ENCODE peak calls at places on chromosomes 4 and X, in ten cellular contexts. S is OCI-LY7, R is DND-41, P is HepG2, M is upper lobe of right lung, Q is HCT116, U is mammary epithelial cell, B is breast epithelium, E is bronchial epithelial cell, G is MM.1S. D is an unnamed sample.

GRCh38 chrX:24242649-24243556 is 71.0 kb downstream of the SUPT20HL2 start:
- DNase-seq in P (peak; percentile 9), Q (no peak), M (no peak), E (no peak), R (no peak), U (no peak), B (peak; percentile 37), S (peak; percentile 74), G (peak; percentile 80), D (peak; percentile 48)

GRCh38 chr4:188658958-188659522 is 519.8 kb downstream of the TRIML1 start:
- DNase-seq in R (no peak), B (no peak), U (no peak), G (no peak), S (no peak), Q (no peak), P (no peak), E (no peak), M (no peak), D (no peak)

GRCh38 chr4:23922535-23923115 is 32.8 kb upstream of the PPARGC1A start:
- DNase-seq in B (no peak), S (no peak), M (no peak), G (no peak), E (no peak), Q (no peak), U (no peak), R (no peak), P (no peak), D (no peak)

GRCh38 chr4:5932021-5932553 is 39.2 kb upstream of the CRMP1 start:
- DNase-seq in U (no peak), P (no peak), M (no peak), E (no peak), Q (no peak), G (no peak), S (no peak), R (no peak), B (no peak), D (no peak)

GRCh38 chr4:26583538-26583864 is 383 bp upstream of the TBC1D19 start:
- DNase-seq in S (no peak), R (no peak), U (no peak), G (no peak), P (no peak), M (no peak), Q (no peak), E (peak; percentile 63), B (no peak), D (no peak)

GRCh38 chr4:8709729-8710360 is 117.3 kb downstream of the CPZ start:
- DNase-seq in S (no peak), R (no peak), U (no peak), B (no peak), P (no peak), Q (no peak), M (peak; percentile 27), G (no peak), E (no peak), D (no peak)

GRCh38 chr4:139188648-139189416 is 11.8 kb upstream of the ELF2 start:
- DNase-seq in P (no peak), B (no peak), G (no peak), U (no peak), E (no peak), M (no peak), Q (no peak), S (no peak), R (no peak), D (no peak)

GRCh38 chr4:27921236-27921635 is 1060.6 kb downstream of the STIM2 start:
- DNase-seq in R (no peak), S (no peak), M (no peak), P (no peak), E (peak; percentile 7), Q (no peak), B (no peak), G (no peak), U (peak; percentile 3), D (no peak)

GRCh38 chrX:23797371-23798128 is 14.6 kb downstream of the SAT1 start:
- DNase-seq in P (no peak), S (no peak), M (no peak), Q (no peak), R (no peak), U (peak; percentile 81), E (peak; percentile 78), G (no peak), B (peak; percentile 54), D (no peak)

GRCh38 chrX:125422986-125423385 is 103.3 kb downstream of the TEX13C start:
- DNase-seq in B (no peak), S (no peak), R (no peak), U (no peak), Q (no peak), E (no peak), M (no peak), G (no peak), P (no peak), D (no peak)

GRCh38 chr4:125283702-125284279 is 31.0 kb upstream of the FAT4 start:
- DNase-seq in P (peak; percentile 4), U (peak; percentile 12), R (no peak), E (peak; percentile 56), S (peak; percentile 25), Q (peak; percentile 18), M (no peak), B (no peak), G (peak; percentile 35), D (no peak)

GRCh38 chr4:11259837-11260236 is 168.9 kb downstream of the HS3ST1 start:
- DNase-seq in U (no peak), M (no peak), S (no peak), R (no peak), B (no peak), P (no peak), G (no peak), Q (no peak), E (no peak), D (no peak)

GRCh38 chrX:119062750-119063374 is 9.9 kb upstream of the CT47C1 start:
- DNase-seq in E (peak; percentile 32), G (no peak), Q (no peak), P (no peak), R (no peak), S (no peak), M (no peak), B (no peak), U (no peak), D (no peak)

GRCh38 chr4:175413561-175413960 is 398.5 kb downstream of the GPM6A start:
- DNase-seq in P (no peak), M (no peak), Q (no peak), B (no peak), E (no peak), S (no peak), U (no peak), R (peak; percentile 76), G (peak; percentile 17), D (no peak)

GRCh38 chr4:125838924-125839323 is 524.2 kb downstream of the FAT4 start:
- DNase-seq in U (no peak), Q (no peak), B (no peak), R (no peak), G (no peak), S (no peak), P (no peak), E (no peak), M (no peak), D (no peak)

GRCh38 chr4:25913056-25913850 is 767 bp upstream of the SMIM20 start:
- DNase-seq in M (peak; percentile 66), Q (no peak), P (no peak), G (peak; percentile 33), S (peak; percentile 64), E (peak; percentile 24), R (peak; percentile 5), B (no peak), U (no peak), D (no peak)

GRCh38 chr4:113080624-113081023 is 31.2 kb downstream of the ANK2 start:
- DNase-seq in E (no peak), G (no peak), B (no peak), U (no peak), Q (no peak), P (no peak), S (no peak), M (no peak), R (no peak), D (no peak)

GRCh38 chr4:152321408-152321807 is 214.5 kb downstream of the FBXW7 start:
- DNase-seq in E (no peak), S (no peak), M (no peak), Q (no peak), R (no peak), P (no peak), B (no peak), G (no peak), U (no peak), D (no peak)
- H3K36me3 ChIP-seq in E (peaks cover 8% of the 10 kb centered on the region), S (peaks cover 49% of the 10 kb centered on the region), M (peaks cover 54% of the 10 kb centered on the region), Q (no peaks in the 10 kb centered on the region), R (peaks cover 49% of the 10 kb centered on the region), P (peaks cover 8% of the 10 kb centered on the region), B (no peaks in the 10 kb centered on the region), G (no peaks in the 10 kb centered on the region), U (peaks cover 37% of the 10 kb centered on the region), D (peaks cover 5% of the 10 kb centered on the region)

GRCh38 chrX:123263246-123263757 is 79.2 kb downstream of the GRIA3 start:
- DNase-seq in U (no peak), B (no peak), P (no peak), R (no peak), G (no peak), E (no peak), Q (no peak), M (no peak), S (no peak), D (no peak)
- H3K4me3 ChIP-seq in U (no peak overlapping the region), B (no peak overlapping the region), P (no peak overlapping the region), R (no peak overlapping the region), G (no peak overlapping the region), E (no peak overlapping the region), Q (no peak overlapping the region), M (no peak overlapping the region), S (no peak overlapping the region), D (no peak overlapping the region)

GRCh38 chrX:115957862-115958490 is 212.6 kb upstream of the AGTR2 start:
- DNase-seq in M (no peak), E (no peak), Q (no peak), B (no peak), R (no peak), U (no peak), G (peak; percentile 30), S (no peak), P (peak; percentile 21), D (no peak)
- TF ChIP-seq CTCF in M (no peak), E (no peak), Q (no peak), B (no peak), R (no peak), U (peak; percentile 20), G (no peak), S (no peak), P (peak; percentile 83), D (peak; percentile 26)

DNA sequence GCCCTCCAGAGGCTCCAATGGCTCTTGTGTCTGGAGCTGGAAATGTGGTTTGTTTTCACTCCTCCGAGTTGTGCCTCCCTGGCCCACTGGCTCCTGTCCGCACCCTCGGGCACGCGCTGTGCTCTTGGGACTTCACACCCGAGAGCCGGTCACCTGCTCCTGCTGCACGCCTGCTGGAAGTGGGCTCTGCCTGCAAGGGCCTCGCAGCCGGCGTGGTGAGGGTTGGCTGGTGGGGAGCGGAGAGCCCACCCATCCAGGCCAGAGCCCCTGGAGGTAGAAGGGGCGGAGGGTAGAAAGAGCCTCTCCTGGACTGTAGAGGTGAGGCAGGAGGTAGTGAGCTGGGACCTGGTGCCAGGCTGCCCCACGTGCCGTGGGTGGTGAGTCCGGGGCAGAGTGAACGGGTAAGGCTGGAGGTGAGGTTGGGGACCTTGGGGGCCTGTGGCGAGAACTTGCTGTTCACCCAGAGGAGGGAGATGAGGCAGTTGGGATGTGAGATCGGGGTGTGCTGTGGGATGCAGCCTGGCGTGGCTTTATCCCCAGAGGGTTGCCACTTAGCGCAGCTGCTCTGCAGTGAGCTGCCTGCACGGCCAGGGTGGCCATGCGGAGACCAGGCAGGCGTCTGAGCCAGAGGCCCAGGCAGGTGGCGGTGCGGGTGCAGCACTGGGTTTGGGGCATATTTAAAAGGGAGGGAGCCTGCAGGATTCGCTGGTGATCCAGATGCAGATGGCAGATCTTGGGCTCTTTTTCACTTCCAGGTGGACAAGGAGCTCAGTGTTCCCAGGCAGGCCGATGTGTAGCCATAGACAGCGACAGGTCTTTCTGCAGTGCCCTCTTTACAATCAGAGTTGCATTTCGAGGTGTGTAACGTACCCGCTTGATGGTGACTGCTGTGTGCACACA is 48.8 kb downstream of the PCGF3 start:
- DNase-seq in P (no peak), B (no peak), M (no peak), S (no peak), E (no peak), G (no peak), U (no peak), Q (no peak), R (no peak), D (no peak)
- H3K36me3 ChIP-seq in P (peaks cover 52% of the 10 kb centered on the region), B (no peaks in the 10 kb centered on the region), M (peaks cover 31% of the 10 kb centered on the region), S (peaks cover 36% of the 10 kb centered on the region), E (peaks cover 24% of the 10 kb centered on the region), G (no peaks in the 10 kb centered on the region), U (peaks cover 2% of the 10 kb centered on the region), Q (peaks cover 5% of the 10 kb centered on the region), R (peaks cover 64% of the 10 kb centered on the region), D (peaks cover 16% of the 10 kb centered on the region)